ENCODE peak calls at places on chromosomes 11 and 22, in seven cellular contexts. C, N, Y, S, G, K and O are unnamed samples.

GRCh38 chr11:123577081-123577598 is 77.3 kb downstream of the SCN3B start:
- DNase-seq in S (peak), Y (peak), C (peak), G (peak), N (peak), K (peak), O (peak)

GRCh38 chr11:33063326-33063775 is 24.0 kb downstream of the TCP11L1 start:
- DNase-seq in C (peak), K (no peak), N (peak), G (no peak), Y (peak), S (peak), O (peak)

GRCh38 chr11:21710791-21711190 is 482.1 kb upstream of the ANO5 start:
- DNase-seq in S (no peak), N (no peak), K (no peak), G (no peak), C (no peak), Y (no peak), O (no peak)

GRCh38 chr22:46592390-46592872 is 27.8 kb upstream of the GRAMD4 start:
- DNase-seq in K (peak), G (peak), N (peak), Y (peak), C (peak), S (peak), O (peak)

GRCh38 chr11:126345283-126345682 is 10.2 kb upstream of the ST3GAL4 start:
- DNase-seq in S (no peak), C (no peak), K (no peak), G (no peak), N (no peak), Y (no peak), O (no peak)

GRCh38 chr22:26570864-26571525 is 18.9 kb downstream of the TPST2 start:
- DNase-seq in S (no peak), K (no peak), G (no peak), Y (no peak), C (no peak), N (no peak), O (no peak)

GRCh38 chr22:41181349-41182241 is 23.5 kb upstream of the L3MBTL2 start:
- DNase-seq in S (peak), K (no peak), Y (peak), G (peak), C (no peak), N (peak), O (no peak)

GRCh38 chr11:20164152-20164551 is 3.9 kb upstream of the DBX1 start:
- DNase-seq in S (no peak), N (no peak), Y (no peak), G (no peak), C (no peak), K (no peak), O (no peak)

GRCh38 chr11:47891886-47892285 is 43.7 kb upstream of the NUP160 start:
- DNase-seq in Y (no peak), C (no peak), K (no peak), G (no peak), N (no peak), S (no peak), O (no peak)

GRCh38 chr22:32063701-32064100 is 20.6 kb downstream of the SLC5A1 start:
- DNase-seq in C (no peak), G (no peak), Y (no peak), S (no peak), N (no peak), K (no peak), O (no peak)

GRCh38 chr11:116702772-116703360 is 69.9 kb downstream of the BUD13 start:
- DNase-seq in S (no peak), Y (no peak), C (no peak), G (peak), K (no peak), N (no peak), O (no peak)

GRCh38 chr22:22460635-22461034 is 47.9 kb downstream of the ZNF280B start:
- DNase-seq in C (no peak), Y (peak), N (no peak), S (peak), K (no peak), G (peak), O (peak)

GRCh38 chr11:131504199-131504949 is 134.0 kb downstream of the NTM start:
- DNase-seq in C (no peak), Y (no peak), K (no peak), N (peak), S (no peak), G (peak), O (no peak)

GRCh38 chr11:6268811-6269210 is 9.2 kb downstream of the CCKBR start:
- DNase-seq in C (no peak), K (no peak), S (no peak), N (peak), Y (no peak), G (no peak), O (no peak)

GRCh38 chr22:22673628-22674027 is 29.2 kb downstream of the GGTLC2 start:
- DNase-seq in Y (no peak), S (no peak), G (no peak), K (no peak), C (no peak), N (no peak), O (no peak)

GRCh38 chr11:297666-298405 is 1.5 kb downstream of the IFITM5 start:
- DNase-seq in Y (peak), G (no peak), K (no peak), C (no peak), N (no peak), S (no peak), O (peak)

GRCh38 chr11:61994981-61995380 is 27.5 kb upstream of the FTH1 start:
- DNase-seq in S (no peak), K (no peak), G (no peak), Y (no peak), N (no peak), C (no peak), O (no peak)

GRCh38 chr22:45878051-45878764 is 98.8 kb downstream of the WNT7B start:
- DNase-seq in Y (no peak), S (no peak), G (no peak), N (no peak), K (no peak), C (no peak), O (no peak)

GRCh38 chr22:46619830-46620501 is at the start of gene GRAMD4:
- DNase-seq in C (peak), K (no peak), S (no peak), N (peak), G (no peak), Y (no peak), O (no peak)

GRCh38 chr11:118214210-118214914 is 10.4 kb downstream of the JAML start:
- DNase-seq in S (no peak), G (no peak), C (no peak), N (no peak), K (no peak), Y (no peak), O (peak)

GRCh38 chr11:36453678-36454077 is 56.4 kb downstream of the TRAF6 start:
- DNase-seq in C (peak), S (no peak), Y (no peak), N (peak), K (peak), G (peak), O (peak)

GRCh38 chr11:106507645-106508306 is 430.3 kb downstream of the AASDHPPT start:
- DNase-seq in Y (peak), S (peak), C (no peak), G (no peak), K (no peak), N (no peak), O (no peak)

GRCh38 chr22:29312218-29313125 is 3.0 kb downstream of the RASL10A start:
- DNase-seq in G (no peak), Y (no peak), N (no peak), C (no peak), K (no peak), S (no peak), O (no peak)

GRCh38 chr11:69122642-69123431 is 32.9 kb upstream of the SMIM38 start:
- DNase-seq in G (peak), K (peak), C (peak), Y (peak), S (peak), N (peak), O (peak)

DNA sequence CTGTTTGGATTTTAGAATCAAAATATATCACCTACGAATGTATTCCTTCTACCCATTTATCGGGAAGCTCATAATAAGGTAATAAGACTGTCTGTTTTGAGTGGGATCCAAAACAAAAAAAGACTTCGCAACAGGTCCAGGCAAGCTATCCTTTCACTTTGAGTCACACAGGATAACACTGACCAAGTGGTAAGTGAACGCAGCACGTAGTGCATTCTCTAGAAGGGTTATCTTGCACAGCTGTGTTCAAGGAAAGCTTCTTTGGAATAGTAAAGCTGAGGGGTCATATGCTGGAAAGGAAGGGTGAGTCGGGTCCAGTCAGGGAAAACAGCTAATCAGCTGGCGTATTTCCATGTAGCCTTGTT is 22.3 kb upstream of the NRGN start:
- DNase-seq in C (no peak), K (no peak), G (peak), S (peak), Y (peak), N (peak), O (peak)
- H3K4me3 ChIP-seq in C (no peak), K (peak), G (peak), S (peak), Y (peak), N (peak), O (no peak)

DNA sequence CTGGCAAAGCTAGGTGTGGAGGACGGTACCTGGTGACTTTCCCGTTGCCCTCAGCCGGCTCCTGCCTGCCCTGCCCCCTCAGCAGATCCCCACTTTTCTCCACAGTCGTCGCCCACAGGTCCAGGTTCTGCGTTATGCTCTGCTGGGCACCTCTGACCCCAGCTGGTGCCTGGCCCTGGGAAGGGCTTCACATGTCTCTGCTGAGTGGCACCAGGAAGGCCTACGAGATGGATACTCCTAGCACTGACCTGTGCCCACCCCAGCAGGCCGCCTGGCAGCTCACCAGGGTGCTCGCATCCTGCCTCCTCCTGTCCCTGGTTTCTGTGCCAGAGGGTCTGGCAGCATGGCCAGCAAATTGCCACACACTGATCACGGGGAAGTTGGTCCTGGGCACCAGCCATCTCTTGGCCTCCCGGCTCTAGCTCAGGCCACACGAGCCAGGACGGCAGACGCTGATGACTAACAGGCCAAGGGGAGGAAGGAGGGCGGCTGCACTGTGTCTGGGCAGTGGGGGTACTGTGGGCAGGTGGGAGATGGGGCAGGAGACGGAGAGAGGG is 13.8 kb downstream of the CARS1 start:
- DNase-seq in Y (peak), C (peak), G (no peak), K (no peak), N (peak), S (peak), O (no peak)
- TF ChIP-seq CTCF in Y (no peak), C (no peak), G (no peak), K (no peak), N (no peak), S (no peak), O (no peak)

GRCh38 chr22:50671641-50672040 is 982 bp upstream of the SHANK3 start:
- DNase-seq in G (no peak), S (no peak), C (no peak), K (no peak), Y (no peak), N (peak), O (no peak)

GRCh38 chr22:50672041-50672440 is 582 bp upstream of the SHANK3 start:
- DNase-seq in Y (no peak), C (no peak), N (no peak), G (no peak), K (no peak), S (no peak), O (no peak)

GRCh38 chr22:50670513-50670912 is 2.1 kb upstream of the SHANK3 start:
- DNase-seq in S (no peak), Y (no peak), N (no peak), C (peak), G (no peak), K (no peak), O (no peak)

GRCh38 chr22:50672471-50673230 is at the start of gene SHANK3:
- DNase-seq in N (no peak), S (no peak), K (no peak), Y (no peak), G (no peak), C (no peak), O (no peak)

GRCh38 chr22:50670914-50671538 is 1.6 kb upstream of the SHANK3 start:
- DNase-seq in S (no peak), C (no peak), Y (no peak), G (no peak), K (no peak), N (no peak), O (no peak)
- H3K4me3 ChIP-seq in S (no peak), C (no peak), Y (no peak), G (no peak), K (no peak), N (no peak), O (no peak)

DNA sequence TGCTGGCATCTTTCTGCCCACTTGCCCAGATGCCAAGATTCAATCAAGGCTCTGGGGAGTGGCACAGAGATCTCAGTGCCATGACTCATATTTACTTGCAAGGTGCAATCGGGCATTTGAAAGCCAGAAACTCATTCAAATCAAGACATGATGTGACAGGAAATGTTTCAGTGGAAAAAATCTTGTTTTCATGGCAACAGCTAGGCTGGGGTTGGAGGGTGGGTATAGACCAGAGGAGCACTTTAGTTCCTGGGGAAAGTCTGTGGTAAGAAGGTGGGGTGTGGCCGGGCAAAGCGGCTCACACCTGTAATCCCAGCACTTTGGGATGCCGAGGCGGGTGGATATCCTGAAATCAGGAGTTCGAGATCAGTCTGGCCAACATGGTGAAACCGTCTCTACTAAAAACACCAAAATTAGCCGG is 1.2 kb downstream of the MAJIN start:
- DNase-seq in N (no peak), C (no peak), G (peak), K (no peak), Y (no peak), S (no peak), O (peak)
- TF ChIP-seq CTCF in N (no peak), C (no peak), G (no peak), K (no peak), Y (no peak), S (no peak), O (no peak)